ENCODE peak calls at places on chromosomes 5 and 9, in six cellular contexts. G is CD4-positive, CD25-positive, alpha-beta regulatory T cell; H is NCI-H1417; M is stimulated activated CD4-positive, alpha-beta T cell treated with anti-CD3 and anti-CD28 coated beads, Interleukin-4, amount 100 ng/mL, for 4 hours; C is fibroblast of villous mesenchyme; V is skeletal muscle cell. Y is an unnamed sample.

GRCh38 chr5:2740051-2740848 is 11.2 kb downstream of the IRX2 start:
- DNase-seq in G (no peak), H (no peak), M (no peak), C (no peak), V (no peak), Y (no peak)

GRCh38 chr9:131010482-131011273 is 1.7 kb downstream of the LAMC3 start:
- DNase-seq in G (no peak), H (no peak), M (no peak), C (no peak), V (no peak), Y (no peak)

GRCh38 chr5:76291305-76292077 is 111.6 kb upstream of the IQGAP2 start:
- DNase-seq in G (no peak), H (peak), M (no peak), C (no peak), V (no peak), Y (no peak)

GRCh38 chr5:84248013-84248412 is 136.7 kb downstream of the EDIL3 start:
- DNase-seq in G (no peak), H (no peak), M (no peak), C (no peak), V (no peak), Y (no peak)

GRCh38 chr9:108262836-108263235 is 593.0 kb downstream of the ACTL7B start:
- DNase-seq in G (no peak), H (no peak), M (no peak), C (no peak), V (no peak), Y (no peak)

GRCh38 chr9:83166369-83166768 is 103.4 kb upstream of the RASEF start:
- DNase-seq in G (no peak), H (peak), M (no peak), C (no peak), V (no peak), Y (no peak)

GRCh38 chr9:129237195-129237611 is 59.1 kb upstream of the IER5L start:
- DNase-seq in G (peak), H (no peak), M (peak), C (peak), V (no peak), Y (no peak)

GRCh38 chr9:80922544-80922943 is 766.8 kb downstream of the TLE1 start:
- DNase-seq in G (no peak), H (no peak), M (no peak), C (no peak), V (no peak), Y (no peak)

GRCh38 chr9:13790055-13790454 is 510.6 kb upstream of the MPDZ start:
- DNase-seq in G (no peak), H (no peak), M (no peak), C (no peak), V (no peak), Y (no peak)

GRCh38 chr5:175059687-175060194 is 335.4 kb downstream of the MSX2 start:
- DNase-seq in G (no peak), H (no peak), M (no peak), C (no peak), V (no peak), Y (no peak)

GRCh38 chr5:159448-160172 is 31.7 kb upstream of the LRRC14B start:
- DNase-seq in G (no peak), H (no peak), M (no peak), C (peak), V (peak), Y (no peak)

GRCh38 chr9:128120061-128120740 is 7.3 kb downstream of the PTGES2 start:
- DNase-seq in G (no peak), H (no peak), M (no peak), C (no peak), V (no peak), Y (peak)

GRCh38 chr5:142683116-142683515 is 2.8 kb downstream of the FGF1 start:
- DNase-seq in G (no peak), H (no peak), M (no peak), C (no peak), V (no peak), Y (no peak)

GRCh38 chr9:2620876-2621677 is 510 bp upstream of the VLDLR start:
- DNase-seq in G (no peak), H (peak), M (peak), C (peak), V (peak), Y (peak)

GRCh38 chr9:126363847-126364671 is 37.4 kb downstream of the MVB12B start:
- DNase-seq in G (no peak), H (no peak), M (no peak), C (no peak), V (no peak), Y (no peak)

GRCh38 chr5:159844725-159845124 is 71.6 kb upstream of the ADRA1B start:
- DNase-seq in G (no peak), H (no peak), M (no peak), C (no peak), V (no peak), Y (no peak)

GRCh38 chr9:89477811-89478583 is 19.9 kb downstream of the SEMA4D start:
- DNase-seq in G (peak), H (peak), M (peak), C (peak), V (no peak), Y (no peak)

GRCh38 chr5:171647043-171647899 is 138.3 kb upstream of the SMIM23 start:
- DNase-seq in G (no peak), H (no peak), M (no peak), C (peak), V (peak), Y (no peak)

GRCh38 chr9:4297151-4297794 is 2.6 kb downstream of the GLIS3 start:
- DNase-seq in G (peak), H (no peak), M (peak), C (peak), V (peak), Y (no peak)

GRCh38 chr9:133163559-133164208 is at the start of gene GBGT1:
- DNase-seq in G (no peak), H (no peak), M (no peak), C (peak), V (no peak), Y (no peak)

GRCh38 chr5:179553875-179554274 is 3.5 kb downstream of the RUFY1 start:
- DNase-seq in G (no peak), H (no peak), M (no peak), C (peak), V (peak), Y (no peak)

GRCh38 chr5:854217-854616 is 3.4 kb upstream of the ZDHHC11 start:
- DNase-seq in G (no peak), H (no peak), M (no peak), C (no peak), V (no peak), Y (no peak)

GRCh38 chr5:170832241-170832640 is 29.6 kb upstream of the RANBP17 start:
- DNase-seq in G (no peak), H (no peak), M (no peak), C (no peak), V (no peak), Y (no peak)

GRCh38 chr5:164713682-164714081 is 1208.3 kb downstream of the MAT2B start:
- DNase-seq in G (no peak), H (no peak), M (no peak), C (no peak), V (no peak), Y (no peak)

GRCh38 chr9:111961011-111961410 is 64.4 kb downstream of the UGCG start:
- DNase-seq in G (no peak), H (no peak), M (no peak), C (peak), V (no peak), Y (no peak)

GRCh38 chr9:98886691-98887229 is 56.9 kb upstream of the COL15A1 start:
- DNase-seq in G (no peak), H (no peak), M (no peak), C (peak), V (no peak), Y (no peak)

GRCh38 chr5:140182075-140182709 is 7.2 kb downstream of the CYSTM1 start:
- DNase-seq in G (no peak), H (no peak), M (no peak), C (no peak), V (no peak), Y (no peak)

GRCh38 chr5:7517006-7517405 is 121.1 kb downstream of the ADCY2 start:
- DNase-seq in G (no peak), H (no peak), M (no peak), C (no peak), V (no peak), Y (no peak)

GRCh38 chr9:92247296-92247695 is 46.2 kb downstream of the IARS1 start:
- DNase-seq in G (no peak), H (no peak), M (no peak), C (peak), V (peak), Y (no peak)

GRCh38 chr5:79236364-79236969 is 536 bp downstream of the JMY start:
- DNase-seq in G (no peak), H (peak), M (no peak), C (peak), V (no peak), Y (peak)

GRCh38 chr5:153014194-153014593 is 476.3 kb upstream of the GRIA1 start:
- DNase-seq in G (no peak), H (no peak), M (no peak), C (no peak), V (no peak), Y (no peak)

GRCh38 chr5:44387911-44388310 is 1.3 kb downstream of the FGF10 start:
- DNase-seq in G (no peak), H (no peak), M (no peak), C (no peak), V (no peak), Y (no peak)

GRCh38 chr5:140075371-140075770 is 32.3 kb upstream of the NRG2 start:
- DNase-seq in G (no peak), H (no peak), M (no peak), C (peak), V (no peak), Y (no peak)

GRCh38 chr9:111412280-111412679 is 71.9 kb downstream of the ECPAS start:
- DNase-seq in G (no peak), H (no peak), M (no peak), C (no peak), V (no peak), Y (no peak)

GRCh38 chr5:149749481-149750365 is 19.6 kb downstream of the PPARGC1B start:
- DNase-seq in G (no peak), H (no peak), M (no peak), C (peak), V (no peak), Y (no peak)

GRCh38 chr9:117491491-117491890 is 76.6 kb upstream of the ASTN2 start:
- DNase-seq in G (no peak), H (no peak), M (no peak), C (no peak), V (no peak), Y (no peak)